ENCODE peak calls at places on chromosomes 3 and 15, in four cellular contexts. One of them, this sample, is unnamed.
A peak's percentile ranks its signal among the peaks of the same experiment; 100 is the strongest.

GRCh38 chr15:80942746-80943565 is 46.7 kb downstream of the MESD start:
- DNase-seq in colonic mucosa: no peak
- DNase-seq in upper lobe of right lung: no peak
- DNase-seq in SK-N-SH: no peak
- DNase-seq in this sample: no peak

GRCh38 chr3:105409364-105409763 is 42.7 kb downstream of the ALCAM start:
- DNase-seq in colonic mucosa: no peak
- DNase-seq in SK-N-SH: no peak
- DNase-seq in upper lobe of right lung: no peak
- DNase-seq in this sample: no peak

GRCh38 chr3:133413166-133414020 is 13.5 kb downstream of the BFSP2 start:
- DNase-seq in colonic mucosa: no peak
- DNase-seq in upper lobe of right lung: no peak
- DNase-seq in SK-N-SH: no peak
- DNase-seq in this sample: peak; percentile 36

GRCh38 chr15:77630956-77631789 is 1.5 kb downstream of the LINGO1 start:
- DNase-seq in upper lobe of right lung: no peak
- DNase-seq in colonic mucosa: no peak
- DNase-seq in SK-N-SH: peak; percentile 62
- DNase-seq in this sample: no peak

GRCh38 chr15:74399100-74399499 is 31.7 kb upstream of the CYP11A1 start:
- DNase-seq in colonic mucosa: no peak
- DNase-seq in SK-N-SH: no peak
- DNase-seq in upper lobe of right lung: no peak
- DNase-seq in this sample: no peak

GRCh38 chr3:188827593-188827992 is 344.2 kb upstream of the TPRG1 start:
- DNase-seq in upper lobe of right lung: no peak
- DNase-seq in colonic mucosa: no peak
- DNase-seq in SK-N-SH: no peak
- DNase-seq in this sample: peak; percentile 10

GRCh38 chr15:58771621-58772235 is 626 bp downstream of the MINDY2 start:
- DNase-seq in colonic mucosa: peak; percentile 76
- DNase-seq in SK-N-SH: no peak
- DNase-seq in upper lobe of right lung: peak; percentile 75
- DNase-seq in this sample: peak; percentile 60

GRCh38 chr3:108088697-108089096 is 2.1 kb downstream of the CD47 start:
- DNase-seq in SK-N-SH: no peak
- DNase-seq in colonic mucosa: no peak
- DNase-seq in upper lobe of right lung: no peak
- DNase-seq in this sample: peak; percentile 47

GRCh38 chr3:134334901-134335280 is 39.4 kb downstream of the AMOTL2 start:
- DNase-seq in SK-N-SH: no peak
- DNase-seq in upper lobe of right lung: no peak
- DNase-seq in colonic mucosa: no peak
- DNase-seq in this sample: no peak

GRCh38 chr3:149095487-149095886 is 9.2 kb upstream of the HLTF start:
- DNase-seq in SK-N-SH: no peak
- DNase-seq in colonic mucosa: no peak
- DNase-seq in upper lobe of right lung: no peak
- DNase-seq in this sample: no peak

GRCh38 chr3:95289295-95289694 is 1226.4 kb downstream of the NSUN3 start:
- DNase-seq in colonic mucosa: no peak
- DNase-seq in SK-N-SH: no peak
- DNase-seq in upper lobe of right lung: no peak
- DNase-seq in this sample: peak; percentile 76

GRCh38 chr3:41026394-41027177 is 172.7 kb upstream of the CTNNB1 start:
- DNase-seq in colonic mucosa: peak; percentile 34
- DNase-seq in upper lobe of right lung: no peak
- DNase-seq in SK-N-SH: peak; percentile 70
- DNase-seq in this sample: peak; percentile 3

GRCh38 chr3:177641206-177641605 is 443.9 kb upstream of the TBL1XR1 start:
- DNase-seq in SK-N-SH: no peak
- DNase-seq in colonic mucosa: no peak
- DNase-seq in upper lobe of right lung: no peak
- DNase-seq in this sample: no peak

GRCh38 chr3:112456147-112456546 is 43.1 kb downstream of the BTLA start:
- DNase-seq in SK-N-SH: no peak
- DNase-seq in upper lobe of right lung: no peak
- DNase-seq in colonic mucosa: no peak
- DNase-seq in this sample: no peak

GRCh38 chr3:197422506-197422905 is 124.1 kb upstream of the DLG1 start:
- DNase-seq in colonic mucosa: no peak
- DNase-seq in upper lobe of right lung: peak; percentile 12
- DNase-seq in SK-N-SH: no peak
- DNase-seq in this sample: no peak

GRCh38 chr15:39654308-39654707 is 73.4 kb downstream of the THBS1 start:
- DNase-seq in SK-N-SH: no peak
- DNase-seq in colonic mucosa: no peak
- DNase-seq in upper lobe of right lung: no peak
- DNase-seq in this sample: no peak

GRCh38 chr3:52041118-52041847 is 15.1 kb downstream of the DUSP7 start:
- DNase-seq in upper lobe of right lung: no peak
- DNase-seq in colonic mucosa: no peak
- DNase-seq in SK-N-SH: peak; percentile 93
- DNase-seq in this sample: no peak

GRCh38 chr3:127408022-127408683 is 120.3 kb upstream of the PRR20G start:
- DNase-seq in colonic mucosa: peak; percentile 9
- DNase-seq in SK-N-SH: peak; percentile 3
- DNase-seq in upper lobe of right lung: no peak
- DNase-seq in this sample: no peak

GRCh38 chr15:59590027-59590426 is 21.6 kb upstream of the GCNT3 start:
- DNase-seq in SK-N-SH: no peak
- DNase-seq in upper lobe of right lung: no peak
- DNase-seq in colonic mucosa: no peak
- DNase-seq in this sample: no peak

GRCh38 chr3:42024578-42025387 is 62.9 kb upstream of the ULK4 start:
- DNase-seq in colonic mucosa: no peak
- DNase-seq in upper lobe of right lung: no peak
- DNase-seq in SK-N-SH: peak; percentile 30
- DNase-seq in this sample: peak; percentile 48

GRCh38 chr3:108897883-108898282 is 55.8 kb downstream of the GUCA1C start:
- DNase-seq in colonic mucosa: no peak
- DNase-seq in upper lobe of right lung: no peak
- DNase-seq in SK-N-SH: no peak
- DNase-seq in this sample: no peak

GRCh38 chr3:17643691-17644090 is 98.7 kb downstream of the TBC1D5 start:
- DNase-seq in SK-N-SH: no peak
- DNase-seq in colonic mucosa: no peak
- DNase-seq in upper lobe of right lung: no peak
- DNase-seq in this sample: peak; percentile 83

GRCh38 chr15:68877626-68878025 is 52.7 kb upstream of the SPESP1 start:
- DNase-seq in SK-N-SH: no peak
- DNase-seq in upper lobe of right lung: no peak
- DNase-seq in colonic mucosa: no peak
- DNase-seq in this sample: no peak

GRCh38 chr3:38084969-38085942 is 46.2 kb downstream of the DLEC1 start:
- DNase-seq in colonic mucosa: no peak
- DNase-seq in SK-N-SH: peak; percentile 38
- DNase-seq in upper lobe of right lung: no peak
- DNase-seq in this sample: no peak

GRCh38 chr15:55222588-55222987 is 25.8 kb upstream of the RSL24D1 start:
- DNase-seq in SK-N-SH: no peak
- DNase-seq in colonic mucosa: no peak
- DNase-seq in upper lobe of right lung: no peak
- DNase-seq in this sample: no peak

GRCh38 chr3:101171797-101172196 is 148.6 kb downstream of the IMPG2 start:
- DNase-seq in colonic mucosa: no peak
- DNase-seq in upper lobe of right lung: no peak
- DNase-seq in SK-N-SH: no peak
- DNase-seq in this sample: no peak

GRCh38 chr3:62287528-62287927 is 85.8 kb downstream of the FEZF2 start:
- DNase-seq in colonic mucosa: no peak
- DNase-seq in SK-N-SH: no peak
- DNase-seq in upper lobe of right lung: no peak
- DNase-seq in this sample: no peak

GRCh38 chr3:38332202-38332601 is 14.4 kb upstream of the XYLB start:
- DNase-seq in upper lobe of right lung: no peak
- DNase-seq in SK-N-SH: no peak
- DNase-seq in colonic mucosa: no peak
- DNase-seq in this sample: no peak

GRCh38 chr15:51647128-51647562 is 24.6 kb upstream of the DMXL2 start:
- DNase-seq in SK-N-SH: peak; percentile 47
- DNase-seq in colonic mucosa: peak; percentile 75
- DNase-seq in upper lobe of right lung: no peak
- DNase-seq in this sample: peak; percentile 34

GRCh38 chr3:125192190-125193035 is 20.1 kb downstream of the SLC12A8 start:
- DNase-seq in SK-N-SH: no peak
- DNase-seq in colonic mucosa: no peak
- DNase-seq in upper lobe of right lung: no peak
- DNase-seq in this sample: no peak

GRCh38 chr3:195806211-195806915 is 5.4 kb downstream of the MUC4 start:
- DNase-seq in upper lobe of right lung: no peak
- DNase-seq in SK-N-SH: no peak
- DNase-seq in colonic mucosa: peak; percentile 29
- DNase-seq in this sample: no peak

GRCh38 chr3:122458992-122459391 is 43.1 kb upstream of the WDR5B start:
- DNase-seq in colonic mucosa: no peak
- DNase-seq in upper lobe of right lung: no peak
- DNase-seq in SK-N-SH: no peak
- DNase-seq in this sample: peak; percentile 82
- H3K36me3 ChIP-seq in colonic mucosa: no peaks in the 10 kb centered on the region
- H3K36me3 ChIP-seq in upper lobe of right lung: peaks cover 96% of the 10 kb centered on the region
- H3K36me3 ChIP-seq in SK-N-SH: peaks cover 56% of the 10 kb centered on the region
- H3K36me3 ChIP-seq in this sample: peaks cover 87% of the 10 kb centered on the region

DNA sequence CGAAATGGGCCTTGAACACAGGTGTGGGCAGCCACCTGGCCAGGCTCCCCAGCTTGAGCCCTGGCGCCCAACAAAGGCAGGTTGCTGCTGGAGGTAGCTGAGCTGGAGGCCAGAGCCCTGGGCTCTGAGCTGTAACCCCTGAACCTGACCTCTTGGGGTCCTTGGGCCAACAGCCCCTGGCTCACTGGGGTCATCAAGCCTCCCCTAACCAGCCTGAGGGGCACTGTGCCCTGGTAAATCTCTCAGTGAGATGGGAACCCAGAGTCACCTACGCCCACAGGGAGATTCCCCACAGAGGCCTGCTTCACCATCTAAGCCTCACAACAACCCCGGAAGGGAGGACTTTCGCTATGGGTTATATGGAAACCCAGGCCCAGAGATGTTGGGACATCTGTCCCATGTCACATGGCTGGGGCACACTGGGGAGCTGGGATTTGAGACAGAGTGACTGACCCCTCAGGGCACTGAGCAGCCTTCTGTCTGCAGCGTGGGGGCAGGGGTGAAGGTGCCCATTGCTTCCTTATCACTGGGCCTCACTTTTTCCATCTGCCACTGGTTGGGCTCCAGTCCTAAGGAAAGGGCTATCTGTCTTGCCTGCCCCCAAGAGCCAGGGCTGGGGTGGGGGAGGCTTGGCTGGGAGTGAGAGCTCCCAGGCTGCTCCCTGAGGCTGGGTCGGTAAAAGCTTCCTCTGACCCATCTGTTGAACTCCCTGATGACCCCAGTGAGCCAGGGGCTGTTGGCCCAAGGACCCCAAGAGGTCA is 59.1 kb downstream of the IQSEC1 start:
- DNase-seq in SK-N-SH: peak; percentile 50
- DNase-seq in upper lobe of right lung: no peak
- DNase-seq in colonic mucosa: no peak
- DNase-seq in this sample: no peak
- H3K4me3 ChIP-seq in SK-N-SH: no peak overlapping the region
- H3K4me3 ChIP-seq in upper lobe of right lung: peak overlapping the region; percentile 46
- H3K4me3 ChIP-seq in colonic mucosa: peak overlapping the region; percentile 14
- H3K4me3 ChIP-seq in this sample: no peak overlapping the region

GRCh38 chr3:48636149-48636548 is 888 bp upstream of the SLC26A6 start:
- DNase-seq in SK-N-SH: no peak
- DNase-seq in upper lobe of right lung: no peak
- DNase-seq in colonic mucosa: no peak
- DNase-seq in this sample: peak; percentile 38

GRCh38 chr3:48633743-48634142 is 1.5 kb downstream of the SLC26A6 start:
- DNase-seq in upper lobe of right lung: no peak
- DNase-seq in SK-N-SH: no peak
- DNase-seq in colonic mucosa: no peak
- DNase-seq in this sample: no peak

GRCh38 chr3:48634661-48635221 is 520 bp downstream of the SLC26A6 start:
- DNase-seq in colonic mucosa: peak; percentile 82
- DNase-seq in upper lobe of right lung: peak; percentile 78
- DNase-seq in SK-N-SH: peak; percentile 83
- DNase-seq in this sample: peak; percentile 75

GRCh38 chr3:48637305-48637704 is 2.0 kb upstream of the SLC26A6 start:
- DNase-seq in colonic mucosa: no peak
- DNase-seq in upper lobe of right lung: no peak
- DNase-seq in SK-N-SH: no peak
- DNase-seq in this sample: no peak

DNA sequence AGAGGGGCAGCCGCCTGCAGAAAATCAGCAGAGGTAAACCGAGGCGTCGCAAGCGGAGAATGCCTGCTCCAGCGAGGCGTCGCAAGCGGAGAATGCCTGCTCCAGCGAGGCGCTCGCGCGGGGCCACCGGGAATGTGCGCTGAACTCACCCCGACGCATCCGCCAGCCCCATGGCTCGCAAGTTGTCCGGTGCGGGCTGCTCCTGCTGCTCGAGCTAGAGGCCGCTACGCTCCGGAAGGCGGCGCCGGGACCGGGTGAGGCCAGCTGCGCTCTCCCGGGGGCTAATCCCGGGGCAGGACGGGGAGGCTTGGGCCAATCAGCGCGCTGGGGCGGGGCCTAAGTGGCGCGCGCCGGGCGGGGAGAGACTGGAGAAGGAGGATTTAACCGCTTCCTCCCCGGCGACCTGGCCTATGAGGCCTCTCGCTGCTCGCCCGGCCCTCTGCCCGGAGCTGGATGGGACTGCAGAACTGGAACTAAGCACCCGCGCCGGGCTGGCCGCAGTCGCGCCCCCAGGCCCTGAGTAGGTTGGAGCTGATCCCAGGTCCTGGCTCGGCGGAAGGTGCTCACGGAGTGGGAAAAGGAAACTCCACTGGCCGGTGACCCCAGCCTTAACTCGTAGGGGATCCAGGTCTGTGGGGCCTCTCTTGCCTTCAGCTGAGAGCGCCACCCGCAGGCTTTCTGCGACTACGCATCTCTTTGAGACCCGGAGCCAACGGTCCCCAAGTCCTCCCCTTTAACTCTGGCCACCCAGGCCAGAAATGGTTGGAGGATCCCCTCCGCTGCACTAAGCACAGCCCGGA is at the start of gene SLC26A6:
- DNase-seq in upper lobe of right lung: peak; percentile 99
- DNase-seq in SK-N-SH: peak; percentile 100
- DNase-seq in colonic mucosa: peak; percentile 99
- DNase-seq in this sample: peak; percentile 99
- H3K36me3 ChIP-seq in upper lobe of right lung: no peaks in the 10 kb centered on the region
- H3K36me3 ChIP-seq in SK-N-SH: peaks cover 2% of the 10 kb centered on the region
- H3K36me3 ChIP-seq in colonic mucosa: peaks cover 6% of the 10 kb centered on the region
- H3K36me3 ChIP-seq in this sample: peaks cover 33% of the 10 kb centered on the region

GRCh38 chr15:85473455-85473854 is 93.1 kb downstream of the AKAP13 start:
- DNase-seq in colonic mucosa: no peak
- DNase-seq in upper lobe of right lung: no peak
- DNase-seq in SK-N-SH: no peak
- DNase-seq in this sample: peak; percentile 67

GRCh38 chr15:85470549-85471271 is 90.3 kb downstream of the AKAP13 start:
- DNase-seq in SK-N-SH: no peak
- DNase-seq in colonic mucosa: no peak
- DNase-seq in upper lobe of right lung: no peak
- DNase-seq in this sample: no peak

GRCh38 chr15:85474700-85475316 is 94.4 kb downstream of the AKAP13 start:
- DNase-seq in SK-N-SH: no peak
- DNase-seq in upper lobe of right lung: no peak
- DNase-seq in colonic mucosa: no peak
- DNase-seq in this sample: no peak

GRCh38 chr15:85475317-85475701 is 94.9 kb downstream of the AKAP13 start:
- DNase-seq in upper lobe of right lung: no peak
- DNase-seq in colonic mucosa: no peak
- DNase-seq in SK-N-SH: no peak
- DNase-seq in this sample: peak; percentile 36

GRCh38 chr15:85472349-85472748 is 91.9 kb downstream of the AKAP13 start:
- DNase-seq in colonic mucosa: no peak
- DNase-seq in SK-N-SH: no peak
- DNase-seq in upper lobe of right lung: no peak
- DNase-seq in this sample: no peak
- H3K4me3 ChIP-seq in colonic mucosa: no peak overlapping the region
- H3K4me3 ChIP-seq in SK-N-SH: no peak overlapping the region
- H3K4me3 ChIP-seq in upper lobe of right lung: no peak overlapping the region
- H3K4me3 ChIP-seq in this sample: no peak overlapping the region

This sample was measured in adipocyte.